ENCODE peak calls at places on chromosome X, in four cellular contexts. One of them, this sample, is unnamed.

GRCh38 chrX:120647127-120647526 is 17.3 kb upstream of the C1GALT1C1 start:
- DNase-seq in neuronal stem cell: no peak
- DNase-seq in mesenchymal stem cell: no peak
- DNase-seq in H1: no peak
- DNase-seq in this sample: no peak

GRCh38 chrX:109440475-109440874 is 41.4 kb downstream of the GUCY2F start:
- DNase-seq in H1: no peak
- DNase-seq in mesenchymal stem cell: no peak
- DNase-seq in neuronal stem cell: no peak
- DNase-seq in this sample: no peak

GRCh38 chrX:117038918-117039440 is 576.2 kb upstream of the CT83 start:
- DNase-seq in H1: no peak
- DNase-seq in neuronal stem cell: no peak
- DNase-seq in mesenchymal stem cell: no peak
- DNase-seq in this sample: no peak

GRCh38 chrX:50920132-50920531 is 9.6 kb downstream of the BMP15 start:
- DNase-seq in H1: no peak
- DNase-seq in neuronal stem cell: peak; percentile 0
- DNase-seq in mesenchymal stem cell: peak; percentile 26
- DNase-seq in this sample: no peak

GRCh38 chrX:109732780-109733657 is at the start of gene ACSL4:
- DNase-seq in neuronal stem cell: peak; percentile 73
- DNase-seq in mesenchymal stem cell: peak; percentile 87
- DNase-seq in H1: peak; percentile 82
- DNase-seq in this sample: peak; percentile 87

GRCh38 chrX:33892670-33893069 is 239.4 kb downstream of the FAM47A start:
- DNase-seq in mesenchymal stem cell: no peak
- DNase-seq in neuronal stem cell: no peak
- DNase-seq in H1: no peak
- DNase-seq in this sample: no peak

GRCh38 chrX:105636667-105637066 is 185.7 kb upstream of the NRK start:
- DNase-seq in neuronal stem cell: no peak
- DNase-seq in H1: no peak
- DNase-seq in mesenchymal stem cell: peak; percentile 2
- DNase-seq in this sample: peak; percentile 59

GRCh38 chrX:42097491-42097890 is 174.1 kb upstream of the CASK start:
- DNase-seq in mesenchymal stem cell: no peak
- DNase-seq in neuronal stem cell: no peak
- DNase-seq in H1: no peak
- DNase-seq in this sample: no peak

GRCh38 chrX:135331525-135331924 is 22.2 kb downstream of the ETDC start:
- DNase-seq in mesenchymal stem cell: no peak
- DNase-seq in H1: no peak
- DNase-seq in neuronal stem cell: no peak
- DNase-seq in this sample: no peak

GRCh38 chrX:86981326-86981890 is 536.2 kb upstream of the KLHL4 start:
- DNase-seq in neuronal stem cell: no peak
- DNase-seq in mesenchymal stem cell: no peak
- DNase-seq in H1: peak; percentile 41
- DNase-seq in this sample: peak; percentile 42

GRCh38 chrX:141857479-141857878 is 19.4 kb downstream of the MAGEC3 start:
- DNase-seq in neuronal stem cell: no peak
- DNase-seq in mesenchymal stem cell: no peak
- DNase-seq in H1: no peak
- DNase-seq in this sample: no peak

GRCh38 chrX:148871422-148872152 is 371.2 kb downstream of the AFF2 start:
- DNase-seq in mesenchymal stem cell: no peak
- DNase-seq in H1: no peak
- DNase-seq in neuronal stem cell: no peak
- DNase-seq in this sample: no peak

GRCh38 chrX:54560411-54560810 is 30.4 kb downstream of the GNL3L start:
- DNase-seq in neuronal stem cell: no peak
- DNase-seq in H1: no peak
- DNase-seq in mesenchymal stem cell: no peak
- DNase-seq in this sample: no peak

GRCh38 chrX:30283456-30284200 is 25.6 kb downstream of the NR0B1 start:
- DNase-seq in H1: no peak
- DNase-seq in mesenchymal stem cell: peak; percentile 94
- DNase-seq in neuronal stem cell: no peak
- DNase-seq in this sample: no peak

GRCh38 chrX:10945463-10945862 is 165.7 kb upstream of the HCCS start:
- DNase-seq in mesenchymal stem cell: no peak
- DNase-seq in neuronal stem cell: no peak
- DNase-seq in H1: no peak
- DNase-seq in this sample: no peak

GRCh38 chrX:133258481-133258880 is 40.3 kb upstream of the TFDP3 start:
- DNase-seq in neuronal stem cell: no peak
- DNase-seq in H1: no peak
- DNase-seq in mesenchymal stem cell: peak; percentile 50
- DNase-seq in this sample: no peak

GRCh38 chrX:121876316-121876715 is 828.9 kb downstream of the GLUD2 start:
- DNase-seq in H1: no peak
- DNase-seq in mesenchymal stem cell: no peak
- DNase-seq in neuronal stem cell: no peak
- DNase-seq in this sample: no peak

GRCh38 chrX:132216806-132217202 is 2.4 kb downstream of the RAP2C start:
- DNase-seq in neuronal stem cell: no peak
- DNase-seq in H1: no peak
- DNase-seq in mesenchymal stem cell: peak; percentile 62
- DNase-seq in this sample: no peak
- H3K4me2 ChIP-seq in neuronal stem cell: peak overlapping the region; percentile 37
- H3K4me2 ChIP-seq in H1: peak overlapping the region; percentile 74
- H3K4me2 ChIP-seq in mesenchymal stem cell: peak overlapping the region; percentile 58
- H3K4me2 ChIP-seq in this sample: peak overlapping the region; percentile 75

GRCh38 chrX:122940199-122940598 is 243.9 kb upstream of the GRIA3 start:
- DNase-seq in neuronal stem cell: no peak
- DNase-seq in H1: no peak
- DNase-seq in mesenchymal stem cell: no peak
- DNase-seq in this sample: no peak
- H2BK15ac ChIP-seq in neuronal stem cell: no peak overlapping the region
- H2BK15ac ChIP-seq in H1: no peak overlapping the region
- H2BK15ac ChIP-seq in mesenchymal stem cell: no peak overlapping the region
- H2BK15ac ChIP-seq in this sample: no peak overlapping the region

GRCh38 chrX:78643106-78643505 is 16.0 kb downstream of the RTL3 start:
- DNase-seq in H1: no peak
- DNase-seq in neuronal stem cell: no peak
- DNase-seq in mesenchymal stem cell: peak; percentile 20
- DNase-seq in this sample: no peak
- H2BK12ac ChIP-seq in H1: no peak overlapping the region
- H2BK12ac ChIP-seq in neuronal stem cell: no peak overlapping the region
- H2BK12ac ChIP-seq in mesenchymal stem cell: peak overlapping the region; percentile 77
- H2BK12ac ChIP-seq in this sample: no peak overlapping the region

DNA sequence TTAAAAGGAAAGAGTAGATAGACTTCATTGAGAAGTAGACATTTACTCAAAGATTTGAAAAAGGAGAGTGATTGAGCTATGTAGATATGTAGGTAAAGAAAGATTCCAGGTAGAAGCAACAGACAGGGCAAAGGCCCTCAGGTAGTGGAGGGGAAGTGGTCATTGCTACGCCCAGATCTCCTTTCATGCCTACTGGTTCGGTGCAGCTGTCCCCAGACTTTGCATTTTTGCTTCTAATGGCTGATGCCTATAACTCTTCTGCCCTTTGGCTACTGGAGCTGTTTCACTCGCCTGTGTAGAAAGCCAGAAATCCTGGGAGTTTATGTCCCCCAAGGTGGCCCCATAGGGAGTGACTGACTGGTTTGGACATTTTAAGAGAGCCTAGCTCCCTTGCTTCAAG is 16.9 kb upstream of the ARMCX2 start:
- DNase-seq in H1: no peak
- DNase-seq in mesenchymal stem cell: no peak
- DNase-seq in neuronal stem cell: no peak
- DNase-seq in this sample: no peak
- H3K4me2 ChIP-seq in H1: no peak overlapping the region
- H3K4me2 ChIP-seq in mesenchymal stem cell: no peak overlapping the region
- H3K4me2 ChIP-seq in neuronal stem cell: no peak overlapping the region
- H3K4me2 ChIP-seq in this sample: no peak overlapping the region